ENCODE peak calls at places on chromosomes 4 and X, in five cellular contexts. F, C, O, D and H are unnamed samples.

GRCh38 chrX:74656079-74656745 is 41.8 kb upstream of the RLIM start:
- DNase-seq in F (no peak), C (peak; percentile 27), O (no peak), D (no peak), H (no peak)

GRCh38 chr4:12729384-12729783 is 754.8 kb downstream of the RAB28 start:
- DNase-seq in F (peak; percentile 43), C (peak; percentile 15), O (no peak), D (peak; percentile 11), H (no peak)

GRCh38 chrX:31420711-31421151 is 348.9 kb upstream of the FTHL17 start:
- DNase-seq in F (no peak), C (peak; percentile 10), O (no peak), D (no peak), H (no peak)

GRCh38 chr4:126213996-126214395 is 899.2 kb downstream of the FAT4 start:
- DNase-seq in F (no peak), C (no peak), O (no peak), D (no peak), H (no peak)

GRCh38 chr4:123315617-123316016 is 81.0 kb upstream of the SPRY1 start:
- DNase-seq in F (no peak), C (no peak), O (no peak), D (no peak), H (no peak)

GRCh38 chrX:39869846-39870601 is 227.7 kb downstream of the BCOR start:
- DNase-seq in F (peak; percentile 54), C (peak; percentile 63), O (no peak), D (no peak), H (peak; percentile 10)

GRCh38 chr4:54669831-54670230 is 12.1 kb downstream of the KIT start:
- DNase-seq in F (no peak), C (no peak), O (no peak), D (no peak), H (no peak)

GRCh38 chr4:128451270-128451905 is 163.8 kb upstream of the PGRMC2 start:
- DNase-seq in F (no peak), C (no peak), O (no peak), D (no peak), H (no peak)

GRCh38 chr4:109985993-109986640 is 73.4 kb downstream of the EGF start:
- DNase-seq in F (no peak), C (no peak), O (no peak), D (no peak), H (no peak)

GRCh38 chr4:173318648-173319211 is 15.4 kb downstream of the HMGB2 start:
- DNase-seq in F (no peak), C (peak; percentile 74), O (no peak), D (peak; percentile 10), H (no peak)

GRCh38 chrX:13028871-13029336 is 15.5 kb downstream of the FAM9C start:
- DNase-seq in F (no peak), C (no peak), O (no peak), D (peak; percentile 51), H (peak; percentile 82)

GRCh38 chr4:14679906-14680305 is 322.4 kb upstream of the CPEB2 start:
- DNase-seq in F (no peak), C (no peak), O (no peak), D (no peak), H (no peak)

GRCh38 chr4:165207016-165207430 is 338 bp upstream of the KLHL2 start:
- DNase-seq in F (no peak), C (peak; percentile 31), O (no peak), D (no peak), H (peak; percentile 11)

GRCh38 chr4:165906272-165906671 is 33.2 kb downstream of the TLL1 start:
- DNase-seq in F (no peak), C (no peak), O (no peak), D (no peak), H (no peak)

GRCh38 chrX:139448996-139449395 is 81.5 kb upstream of the F9 start:
- DNase-seq in F (no peak), C (no peak), O (no peak), D (no peak), H (no peak)

GRCh38 chr4:142549726-142550463 is 296.2 kb downstream of the INPP4B start:
- DNase-seq in F (no peak), C (peak; percentile 81), O (no peak), D (no peak), H (peak; percentile 85)
- TF ChIP-seq MAFK in F (no peak), C (no peak), O (no peak), D (no peak), H (no peak)

DNA sequence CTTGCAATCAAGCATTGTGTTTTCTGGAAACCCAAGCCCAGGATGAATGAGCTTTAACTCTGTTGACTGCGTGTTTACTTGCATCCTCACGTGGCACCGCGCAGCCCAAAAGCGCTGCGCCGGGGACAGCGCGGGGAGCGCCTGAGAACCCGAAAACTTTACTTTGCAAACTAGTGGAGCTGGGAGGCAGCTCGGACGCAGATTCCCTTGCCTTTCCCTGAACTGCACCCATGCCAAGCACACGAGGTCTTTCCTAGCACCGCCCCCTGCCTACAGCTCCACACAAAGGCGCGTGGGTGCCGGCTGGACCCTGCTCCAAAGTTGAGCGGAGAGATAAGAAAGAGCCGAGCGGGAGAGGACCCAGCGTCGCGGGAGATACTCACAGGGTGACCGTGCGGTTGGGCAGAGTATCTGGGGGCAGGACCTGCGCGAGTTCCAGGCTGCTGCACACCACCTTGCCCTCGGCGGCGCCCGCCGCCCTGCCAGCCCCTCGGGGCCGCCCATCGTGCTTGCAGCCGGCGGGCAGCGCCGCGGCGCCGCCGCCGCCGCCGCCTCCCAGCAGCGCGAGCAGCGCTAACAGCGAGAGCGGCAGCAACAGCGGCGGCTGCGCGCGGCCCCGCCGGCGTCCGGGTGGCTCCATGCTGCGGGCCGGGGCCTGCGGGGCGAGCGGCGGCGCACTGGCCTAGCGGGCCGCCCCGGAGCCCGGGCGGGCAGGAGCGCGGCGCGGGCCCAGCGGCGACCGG is 550 bp downstream of the ADGRA3 start:
- DNase-seq in F (peak; percentile 18), C (peak; percentile 64), O (peak; percentile 76), D (peak; percentile 86), H (peak; percentile 74)
- TF ChIP-seq MAFK in F (no peak), C (no peak), O (no peak), D (no peak), H (no peak)

GRCh38 chrX:9880912-9881311 is 86.2 kb upstream of the CLDN34 start:
- DNase-seq in F (no peak), C (no peak), O (no peak), D (no peak), H (no peak)

GRCh38 chrX:9875801-9876200 is 89.6 kb downstream of the SHROOM2 start:
- DNase-seq in F (no peak), C (no peak), O (no peak), D (no peak), H (no peak)

GRCh38 chrX:9876205-9876604 is 90.0 kb downstream of the SHROOM2 start:
- DNase-seq in F (no peak), C (no peak), O (no peak), D (no peak), H (no peak)

GRCh38 chrX:9880237-9880636 is 86.9 kb upstream of the CLDN34 start:
- DNase-seq in F (no peak), C (no peak), O (no peak), D (no peak), H (no peak)

DNA sequence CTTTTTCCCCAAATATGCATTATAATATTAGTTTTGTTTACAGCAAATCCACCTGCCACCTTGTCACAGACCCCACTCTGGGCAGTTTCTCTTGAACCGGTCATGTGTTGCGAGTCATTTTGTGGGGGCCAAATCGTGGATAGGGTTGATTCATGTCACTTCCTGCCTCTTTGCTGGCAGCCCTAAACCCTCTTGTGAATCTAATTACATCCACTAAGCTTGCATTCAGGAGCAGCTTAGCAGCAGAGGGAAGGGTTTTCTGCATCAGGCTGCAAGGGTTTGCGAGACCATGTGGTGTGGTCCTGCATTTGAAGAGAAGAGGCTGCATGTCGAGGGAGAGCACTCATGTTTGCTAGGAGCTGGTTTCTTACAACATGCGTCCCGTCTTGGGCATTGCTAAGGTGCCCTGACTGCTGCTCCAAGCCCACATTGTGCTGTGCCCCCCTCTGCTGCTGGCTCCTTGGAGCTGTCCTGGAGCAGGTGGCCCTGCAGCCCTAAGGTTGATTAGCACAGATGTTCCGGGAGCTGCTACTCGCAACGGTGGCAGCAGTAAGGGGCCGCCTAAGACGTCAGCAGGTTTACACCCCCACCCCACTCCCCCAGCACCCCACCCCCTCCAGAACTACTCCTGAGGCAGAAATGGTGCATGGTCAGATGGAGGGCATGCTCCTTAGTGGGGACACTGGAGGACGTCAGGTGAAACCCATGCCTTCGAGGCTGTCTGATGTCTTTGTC is 88.8 kb upstream of the CLDN34 start:
- DNase-seq in F (no peak), C (peak; percentile 65), O (no peak), D (no peak), H (no peak)
- TF ChIP-seq MAFK in F (no peak), C (no peak), O (no peak), D (no peak), H (no peak)

DNA sequence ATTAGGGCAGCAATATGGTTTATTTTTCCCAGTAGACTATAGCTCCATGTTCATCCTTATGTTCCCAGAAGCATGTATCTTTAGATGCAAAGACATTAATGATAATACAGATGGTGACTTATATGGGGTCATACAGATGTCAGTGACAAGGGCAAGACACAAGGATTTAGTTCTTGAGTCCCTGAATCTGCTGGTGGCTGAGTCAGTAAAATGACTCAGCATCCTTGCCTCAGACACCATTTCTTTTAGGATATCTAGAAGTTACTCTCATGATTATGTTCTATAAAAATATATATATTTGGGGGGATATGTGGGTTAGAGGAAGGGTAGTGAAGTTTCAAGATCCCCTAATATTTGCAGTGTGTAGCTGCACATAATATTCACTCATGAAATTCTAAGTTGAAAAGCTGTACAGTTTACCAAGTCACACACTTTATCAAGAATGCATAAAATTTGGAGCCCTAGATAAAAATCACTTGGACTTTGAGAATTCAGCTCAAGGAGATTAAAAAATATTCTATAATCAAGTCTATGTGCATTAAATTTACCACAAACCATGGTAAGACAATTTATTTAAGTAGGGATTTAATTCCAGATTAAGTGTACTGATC is 101.9 kb downstream of the LNX1 start:
- DNase-seq in F (peak; percentile 46), C (peak; percentile 79), O (no peak), D (no peak), H (peak; percentile 32)
- TF ChIP-seq MAFK in F (peak; percentile 91), C (peak; percentile 75), O (no peak), D (no peak), H (peak; percentile 43)

DNA sequence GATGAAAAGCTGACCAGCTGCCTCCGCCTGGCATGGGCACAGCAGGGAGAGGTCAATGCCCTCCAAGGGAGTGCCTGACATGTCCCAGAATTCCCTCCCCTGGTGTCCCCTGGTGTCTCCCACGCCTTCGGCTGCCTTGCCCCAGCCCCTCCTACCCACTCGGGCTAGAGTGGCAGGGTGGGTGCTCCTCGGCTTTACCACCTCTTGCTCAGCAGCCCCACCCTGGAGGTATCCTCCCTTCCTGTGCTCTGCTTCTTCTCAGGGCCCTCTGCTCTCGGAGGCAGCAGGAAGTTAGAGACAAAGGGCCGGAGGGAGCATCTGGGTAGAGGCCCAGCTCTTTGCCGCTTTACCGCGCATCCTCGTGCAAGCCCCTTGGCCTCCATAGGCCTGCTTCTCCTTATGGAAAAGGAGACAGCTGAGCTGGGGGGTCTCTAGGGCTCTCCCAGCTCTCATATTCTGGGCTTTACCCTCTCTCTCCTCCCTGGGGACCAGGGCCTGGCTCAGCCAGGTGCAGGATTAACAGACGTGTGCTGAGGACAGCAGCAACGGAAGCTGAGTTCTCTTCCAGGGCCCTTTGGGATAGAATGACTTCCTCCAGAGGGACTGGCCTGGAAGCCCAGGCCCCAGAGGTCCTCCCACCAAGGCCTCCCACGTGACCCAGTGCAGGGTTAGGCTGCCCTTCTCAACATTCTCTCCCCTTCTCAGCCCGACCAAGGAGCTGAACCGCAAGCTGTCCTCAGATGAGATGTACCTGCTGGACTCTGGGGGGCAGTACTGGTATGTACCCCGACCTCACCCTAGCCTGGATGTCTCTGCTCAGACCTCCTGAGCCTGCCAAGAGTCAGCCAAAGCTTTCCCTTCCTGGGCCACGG is 17.2 kb downstream of the XPNPEP2 start:
- DNase-seq in F (peak; percentile 24), C (no peak), O (no peak), D (no peak), H (no peak)
- TF ChIP-seq MAFK in F (no peak), C (no peak), O (no peak), D (no peak), H (no peak)